ENCODE peak calls at places on chromosomes 7 and 10, in seven cellular contexts. A, T, P, E, D, M and C are unnamed samples.

GRCh38 chr10:127948791-127949190 is 41.9 kb downstream of the PTPRE start:
- DNase-seq in A (no peak), T (no peak), P (no peak), E (no peak), D (no peak), M (no peak), C (no peak)

GRCh38 chr10:97048649-97049427 is 136.9 kb downstream of the SLIT1 start:
- DNase-seq in A (no peak), T (no peak), P (no peak), E (no peak), D (no peak), M (no peak), C (no peak)

GRCh38 chr10:102845352-102845902 is 8.2 kb upstream of the CYP17A1 start:
- DNase-seq in A (no peak), T (no peak), P (no peak), E (no peak), D (no peak), M (no peak), C (no peak)

GRCh38 chr7:81150951-81151361 is 232.1 kb upstream of the SEMA3C start:
- DNase-seq in A (no peak), T (peak; percentile 29), P (no peak), E (peak; percentile 15), D (no peak), M (no peak), C (no peak)

GRCh38 chr7:98303906-98304305 is 22.4 kb downstream of the BRI3 start:
- DNase-seq in A (no peak), T (no peak), P (no peak), E (no peak), D (no peak), M (no peak), C (no peak)

GRCh38 chr7:37424995-37425394 is 23.7 kb downstream of the ELMO1 start:
- DNase-seq in A (no peak), T (no peak), P (no peak), E (no peak), D (no peak), M (no peak), C (no peak)

GRCh38 chr10:21217107-21217506 is 308.4 kb downstream of the SKIDA1 start:
- DNase-seq in A (no peak), T (no peak), P (peak; percentile 40), E (no peak), D (peak; percentile 42), M (no peak), C (no peak)

GRCh38 chr7:34357068-34357467 is 300.9 kb upstream of the NPSR1 start:
- DNase-seq in A (no peak), T (peak; percentile 13), P (no peak), E (no peak), D (no peak), M (no peak), C (no peak)

GRCh38 chr10:126508535-126509040 is 120.3 kb upstream of the ADAM12 start:
- DNase-seq in A (no peak), T (no peak), P (no peak), E (no peak), D (no peak), M (no peak), C (no peak)

GRCh38 chr7:152333134-152333533 is 102.7 kb downstream of the KMT2C start:
- DNase-seq in A (no peak), T (no peak), P (peak; percentile 15), E (no peak), D (no peak), M (no peak), C (no peak)

GRCh38 chr7:77866791-77867190 is 68.2 kb downstream of the PHTF2 start:
- DNase-seq in A (no peak), T (peak; percentile 35), P (peak; percentile 62), E (peak; percentile 62), D (no peak), M (no peak), C (peak; percentile 59)

GRCh38 chr7:26397326-26397725 is 105.7 kb downstream of the SNX10 start:
- DNase-seq in A (no peak), T (no peak), P (no peak), E (no peak), D (no peak), M (no peak), C (no peak)

GRCh38 chr7:30706865-30707264 is 24.6 kb upstream of the CRHR2 start:
- DNase-seq in A (no peak), T (no peak), P (no peak), E (no peak), D (no peak), M (no peak), C (no peak)

GRCh38 chr10:49354593-49354992 is 41.3 kb downstream of the DRGX start:
- DNase-seq in A (no peak), T (no peak), P (no peak), E (no peak), D (no peak), M (no peak), C (no peak)

GRCh38 chr10:20407421-20407820 is 489.7 kb downstream of the NEBL start:
- DNase-seq in A (no peak), T (no peak), P (no peak), E (peak; percentile 72), D (no peak), M (no peak), C (no peak)

GRCh38 chr10:72794260-72794659 is 99.3 kb upstream of the OIT3 start:
- DNase-seq in A (no peak), T (peak; percentile 26), P (peak; percentile 31), E (peak; percentile 41), D (no peak), M (no peak), C (no peak)

GRCh38 chr10:78910476-78910875 is 158.3 kb upstream of the ZMIZ1 start:
- DNase-seq in A (peak; percentile 36), T (no peak), P (no peak), E (no peak), D (no peak), M (no peak), C (no peak)

GRCh38 chr7:138917771-138918170 is 63.4 kb downstream of the KIAA1549 start:
- DNase-seq in A (no peak), T (no peak), P (no peak), E (no peak), D (no peak), M (no peak), C (no peak)

GRCh38 chr7:123824754-123825067 is 20.3 kb upstream of the HYAL4 start:
- DNase-seq in A (no peak), T (no peak), P (no peak), E (no peak), D (peak; percentile 16), M (no peak), C (no peak)

GRCh38 chr7:114622189-114622588 is 207.6 kb downstream of the FOXP2 start:
- DNase-seq in A (no peak), T (no peak), P (no peak), E (no peak), D (no peak), M (no peak), C (no peak)

GRCh38 chr7:27994639-27995038 is 186.0 kb downstream of the JAZF1 start:
- DNase-seq in A (no peak), T (peak; percentile 47), P (peak; percentile 16), E (no peak), D (no peak), M (peak; percentile 45), C (peak; percentile 50)

GRCh38 chr10:116168745-116169144 is 104.3 kb downstream of the GFRA1 start:
- DNase-seq in A (no peak), T (no peak), P (no peak), E (no peak), D (no peak), M (no peak), C (no peak)
- TF ChIP-seq CTCF in A (no peak), T (no peak), P (no peak), E (no peak), D (no peak), M (no peak), C (no peak)

GRCh38 chr7:32479574-32480200 is 10.5 kb downstream of the LSM5 start:
- DNase-seq in A (no peak), T (peak; percentile 64), P (peak; percentile 76), E (peak; percentile 67), D (no peak), M (no peak), C (peak; percentile 52)

GRCh38 chr7:32474008-32474407 is 16.2 kb downstream of the LSM5 start:
- DNase-seq in A (no peak), T (no peak), P (no peak), E (no peak), D (no peak), M (no peak), C (no peak)

GRCh38 chr7:32481176-32481575 is 9.0 kb downstream of the LSM5 start:
- DNase-seq in A (no peak), T (no peak), P (no peak), E (no peak), D (no peak), M (no peak), C (no peak)

GRCh38 chr7:32476816-32477648 is 13.1 kb downstream of the LSM5 start:
- DNase-seq in A (no peak), T (no peak), P (no peak), E (no peak), D (no peak), M (no peak), C (no peak)

GRCh38 chr7:32477649-32477980 is 12.6 kb downstream of the LSM5 start:
- DNase-seq in A (no peak), T (no peak), P (no peak), E (no peak), D (no peak), M (no peak), C (no peak)
- TF ChIP-seq CTCF in A (no peak), T (no peak), P (no peak), E (no peak), D (no peak), M (no peak), C (no peak)

GRCh38 chr10:120805014-120805805 is 46.0 kb upstream of the WDR11 start:
- DNase-seq in A (no peak), T (no peak), P (no peak), E (no peak), D (no peak), M (no peak), C (no peak)
- TF ChIP-seq CTCF in A (no peak), T (no peak), P (no peak), E (no peak), D (no peak), M (no peak), C (no peak)

GRCh38 chr10:8100366-8100765 is 45.9 kb downstream of the GATA3 start:
- DNase-seq in A (no peak), T (no peak), P (no peak), E (no peak), D (no peak), M (no peak), C (no peak)

GRCh38 chr10:8102708-8103401 is 48.4 kb downstream of the GATA3 start:
- DNase-seq in A (no peak), T (no peak), P (no peak), E (no peak), D (no peak), M (no peak), C (no peak)

GRCh38 chr10:8103543-8103942 is 49.1 kb downstream of the GATA3 start:
- DNase-seq in A (no peak), T (no peak), P (no peak), E (no peak), D (no peak), M (no peak), C (no peak)

GRCh38 chr10:8104005-8104404 is 49.5 kb downstream of the GATA3 start:
- DNase-seq in A (no peak), T (no peak), P (no peak), E (no peak), D (no peak), M (no peak), C (no peak)

DNA sequence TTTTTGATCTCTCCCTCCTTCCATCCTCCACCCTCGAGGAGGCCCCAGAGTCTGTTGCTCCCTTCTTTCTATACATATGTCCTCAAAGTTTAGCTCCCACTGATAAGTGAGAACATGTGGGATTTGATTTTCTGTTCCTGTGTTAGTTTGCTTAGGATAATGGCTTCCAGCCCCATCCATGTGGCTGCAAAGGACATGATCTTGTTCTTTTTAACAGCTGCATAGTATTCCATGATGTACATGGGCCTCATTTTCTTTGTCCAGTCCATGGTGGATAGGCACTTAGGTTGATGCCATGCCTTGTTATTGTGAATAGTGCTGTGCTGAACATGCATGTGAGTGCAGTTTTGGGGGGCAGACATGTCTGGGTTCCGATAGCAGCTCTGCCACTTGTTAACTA is 51.4 kb downstream of the GATA3 start:
- DNase-seq in A (no peak), T (no peak), P (no peak), E (no peak), D (no peak), M (no peak), C (no peak)
- TF ChIP-seq CTCF in A (no peak), T (no peak), P (no peak), E (no peak), D (no peak), M (no peak), C (no peak)